ENCODE peak calls at places on chromosome 16, in five cellular contexts. M is transverse colon, I is stomach, B is prostate gland, Q is thoracic aorta. Z is an unnamed sample.

GRCh38 chr16:68072038-68072695 is 13.0 kb upstream of the NFATC3 start:
- DNase-seq in M (peak; percentile 66), I (no peak), B (peak; percentile 77), Q (no peak), Z (no peak)

GRCh38 chr16:24309222-24309905 is 53.2 kb downstream of the CACNG3 start:
- DNase-seq in M (no peak), I (peak; percentile 36), B (no peak), Q (no peak), Z (peak; percentile 45)

GRCh38 chr16:74034862-74035261 is 261.8 kb upstream of the PSMD7 start:
- DNase-seq in M (peak; percentile 11), I (no peak), B (no peak), Q (no peak), Z (peak; percentile 35)

GRCh38 chr16:31355701-31356100 is 725 bp downstream of the ITGAX start:
- DNase-seq in M (no peak), I (no peak), B (no peak), Q (no peak), Z (no peak)

GRCh38 chr16:24580665-24581064 is 41.3 kb downstream of the RBBP6 start:
- DNase-seq in M (no peak), I (no peak), B (no peak), Q (no peak), Z (peak; percentile 67)

GRCh38 chr16:4293822-4294457 is 21.1 kb upstream of the TFAP4 start:
- DNase-seq in M (no peak), I (peak; percentile 58), B (peak; percentile 64), Q (no peak), Z (peak; percentile 61)

GRCh38 chr16:4749700-4750257 is 15.4 kb downstream of the DNAAF8 start:
- DNase-seq in M (no peak), I (no peak), B (no peak), Q (no peak), Z (no peak)

GRCh38 chr16:67719778-67720144 is 645 bp upstream of the GFOD2 start:
- DNase-seq in M (peak; percentile 17), I (no peak), B (peak; percentile 21), Q (no peak), Z (peak; percentile 52)

GRCh38 chr16:55212791-55213190 is 111.2 kb upstream of the IRX6 start:
- DNase-seq in M (no peak), I (no peak), B (no peak), Q (no peak), Z (no peak)

GRCh38 chr16:84498859-84499620 is 5.4 kb downstream of the MEAK7 start:
- DNase-seq in M (no peak), I (no peak), B (no peak), Q (no peak), Z (no peak)

GRCh38 chr16:12661656-12662172 is 142.0 kb downstream of the CPPED1 start:
- DNase-seq in M (no peak), I (no peak), B (no peak), Q (no peak), Z (peak; percentile 42)

GRCh38 chr16:79114759-79115158 is 485.8 kb downstream of the MAF start:
- DNase-seq in M (no peak), I (no peak), B (no peak), Q (no peak), Z (no peak)

GRCh38 chr16:84557504-84557903 is 53.0 kb upstream of the MEAK7 start:
- DNase-seq in M (no peak), I (no peak), B (no peak), Q (no peak), Z (no peak)

GRCh38 chr16:23469814-23470213 is 16.8 kb upstream of the COG7 start:
- DNase-seq in M (no peak), I (no peak), B (peak; percentile 50), Q (no peak), Z (no peak)

GRCh38 chr16:24524855-24525652 is 14.3 kb upstream of the RBBP6 start:
- DNase-seq in M (no peak), I (no peak), B (no peak), Q (no peak), Z (peak; percentile 38)

GRCh38 chr16:30720694-30721093 is 21.7 kb downstream of the SRCAP start:
- DNase-seq in M (no peak), I (no peak), B (no peak), Q (no peak), Z (no peak)

GRCh38 chr16:77834600-77834963 is 46.2 kb downstream of the VAT1L start:
- DNase-seq in M (no peak), I (no peak), B (no peak), Q (no peak), Z (peak; percentile 39)

GRCh38 chr16:1354815-1355214 is 3.1 kb downstream of the GNPTG start:
- DNase-seq in M (no peak), I (no peak), B (no peak), Q (no peak), Z (no peak)

GRCh38 chr16:56625140-56625942 is at the start of gene MT1E:
- DNase-seq in M (peak; percentile 83), I (peak; percentile 93), B (peak; percentile 50), Q (no peak), Z (peak; percentile 86)

GRCh38 chr16:27823438-27823820 is 240.1 kb downstream of the GSG1L start:
- DNase-seq in M (no peak), I (no peak), B (no peak), Q (no peak), Z (no peak)

GRCh38 chr16:69182730-69183416 is 4.1 kb upstream of the SNTB2 start:
- DNase-seq in M (no peak), I (no peak), B (peak; percentile 56), Q (no peak), Z (no peak)

GRCh38 chr16:82660078-82660645 is 33.4 kb downstream of the CDH13 start:
- DNase-seq in M (no peak), I (no peak), B (no peak), Q (no peak), Z (peak; percentile 65)

GRCh38 chr16:75462804-75463203 is 1.7 kb downstream of the TMEM170A start:
- DNase-seq in M (no peak), I (no peak), B (no peak), Q (no peak), Z (no peak)
- H3K4me3 ChIP-seq in M (no peak overlapping the region), I (no peak overlapping the region), B (no peak overlapping the region), Q (peak overlapping the region; percentile 98), Z (no peak overlapping the region)

GRCh38 chr16:10387378-10387681 is 1.5 kb downstream of the ATF7IP2 start:
- DNase-seq in M (no peak), I (no peak), B (no peak), Q (no peak), Z (no peak)
- H3K4me3 ChIP-seq in M (no peak overlapping the region), I (no peak overlapping the region), B (no peak overlapping the region), Q (peak overlapping the region; percentile 79), Z (no peak overlapping the region)

DNA sequence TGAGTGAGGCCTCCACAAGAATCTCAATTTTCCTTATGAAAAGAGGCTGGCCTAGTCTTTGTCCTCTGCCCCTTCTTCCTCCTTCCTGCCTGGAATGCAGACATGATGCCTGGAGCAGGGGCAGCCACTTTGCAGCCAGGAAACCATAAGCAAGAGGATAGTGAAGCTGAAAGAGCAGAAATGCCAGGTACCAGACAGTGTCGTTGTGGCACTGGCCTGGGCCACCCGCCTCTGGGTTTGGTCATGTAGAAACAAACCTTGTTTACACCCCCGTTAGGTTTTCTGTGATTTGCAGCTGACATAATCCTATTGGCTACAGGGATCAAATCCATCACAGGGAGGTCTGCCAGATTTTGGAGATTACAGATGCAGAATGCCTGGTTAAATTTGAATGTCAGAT is 16.5 kb downstream of the CBFA2T3 start:
- DNase-seq in M (no peak), I (no peak), B (no peak), Q (no peak), Z (no peak)
- H3K4me3 ChIP-seq in M (no peak overlapping the region), I (no peak overlapping the region), B (no peak overlapping the region), Q (no peak overlapping the region), Z (no peak overlapping the region)

DNA sequence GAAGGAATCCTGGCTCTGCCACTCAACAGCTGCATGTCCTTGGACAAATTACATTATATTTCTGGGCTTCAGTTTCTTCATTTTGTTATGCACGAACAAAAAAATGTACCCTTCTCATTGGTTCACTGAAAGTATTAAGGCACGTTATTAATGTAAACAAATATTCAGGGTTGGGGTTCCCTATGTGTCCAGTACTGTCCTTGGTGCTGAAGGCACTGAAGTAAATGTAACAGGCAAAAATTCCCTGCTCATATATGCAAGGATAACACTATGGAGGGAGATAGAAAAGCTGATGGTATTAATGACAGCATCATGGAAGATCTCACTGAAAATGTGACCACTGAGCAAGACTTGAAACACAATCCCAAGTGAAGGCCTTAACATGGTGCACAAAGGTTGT is 386.6 kb downstream of the XYLT1 start:
- DNase-seq in M (no peak), I (no peak), B (no peak), Q (no peak), Z (no peak)
- H3K4me3 ChIP-seq in M (no peak overlapping the region), I (no peak overlapping the region), B (no peak overlapping the region), Q (no peak overlapping the region), Z (no peak overlapping the region)

GRCh38 chr16:25838724-25839186 is 147.0 kb downstream of the HS3ST4 start:
- DNase-seq in M (peak; percentile 7), I (no peak), B (peak; percentile 13), Q (no peak), Z (peak; percentile 62)

GRCh38 chr16:25841776-25842175 is 150.0 kb downstream of the HS3ST4 start:
- DNase-seq in M (no peak), I (no peak), B (no peak), Q (no peak), Z (no peak)
- H3K4me3 ChIP-seq in M (no peak overlapping the region), I (no peak overlapping the region), B (no peak overlapping the region), Q (no peak overlapping the region), Z (no peak overlapping the region)

GRCh38 chr16:2773188-2773968 is 3.7 kb downstream of the ELOB start:
- DNase-seq in M (no peak), I (no peak), B (no peak), Q (no peak), Z (no peak)

GRCh38 chr16:2774161-2774891 is 2.8 kb downstream of the ELOB start:
- DNase-seq in M (no peak), I (no peak), B (no peak), Q (no peak), Z (no peak)

GRCh38 chr16:2776500-2777139 is 460 bp downstream of the ELOB start:
- DNase-seq in M (no peak), I (no peak), B (no peak), Q (no peak), Z (no peak)

GRCh38 chr16:2775765-2776499 is 1.1 kb downstream of the ELOB start:
- DNase-seq in M (no peak), I (no peak), B (no peak), Q (no peak), Z (no peak)

GRCh38 chr16:2775317-2775716 is 1.8 kb downstream of the ELOB start:
- DNase-seq in M (no peak), I (no peak), B (no peak), Q (no peak), Z (no peak)
- H3K4me3 ChIP-seq in M (no peak overlapping the region), I (peak overlapping the region; percentile 91), B (no peak overlapping the region), Q (no peak overlapping the region), Z (no peak overlapping the region)